ENCODE peak calls at places on chromosomes 6 and 20, in six cellular contexts. O, K, R, B, Z and V are unnamed samples.

GRCh38 chr20:40293740-40294139 is 395.3 kb downstream of the MAFB start:
- DNase-seq in O (peak), K (no peak), B (no peak), Z (peak), R (no peak), V (no peak)

GRCh38 chr6:87730310-87730709 is 28.3 kb upstream of the AKIRIN2 start:
- DNase-seq in R (no peak), B (no peak), O (peak), Z (no peak), K (peak), V (no peak)

GRCh38 chr6:36442671-36443497 is at the start of the genes KCTD20 and PXT1:
- DNase-seq in K (peak), O (peak), R (peak), B (peak), Z (peak), V (peak)

GRCh38 chr6:49549691-49550412 is 616 bp upstream of the C6orf141 start:
- DNase-seq in Z (no peak), O (no peak), B (no peak), K (no peak), R (no peak), V (no peak)

GRCh38 chr6:145756170-145756662 is 20.9 kb upstream of the EPM2A start:
- DNase-seq in Z (peak), K (peak), O (peak), B (peak), R (no peak), V (no peak)

GRCh38 chr20:7094438-7094997 is 327.0 kb downstream of the BMP2 start:
- DNase-seq in O (peak), Z (peak), B (peak), R (peak), K (peak), V (peak)

GRCh38 chr6:16238057-16238657 is at the start of gene GMPR:
- DNase-seq in B (no peak), O (peak), K (peak), R (peak), Z (peak), V (peak)

GRCh38 chr20:33859157-33859695 is 48.1 kb downstream of the CHMP4B start:
- DNase-seq in R (no peak), K (no peak), Z (no peak), B (no peak), O (peak), V (no peak)

GRCh38 chr6:35318200-35318844 is 20.7 kb downstream of the DEF6 start:
- DNase-seq in O (peak), Z (peak), K (peak), R (no peak), B (no peak), V (peak)

DNA sequence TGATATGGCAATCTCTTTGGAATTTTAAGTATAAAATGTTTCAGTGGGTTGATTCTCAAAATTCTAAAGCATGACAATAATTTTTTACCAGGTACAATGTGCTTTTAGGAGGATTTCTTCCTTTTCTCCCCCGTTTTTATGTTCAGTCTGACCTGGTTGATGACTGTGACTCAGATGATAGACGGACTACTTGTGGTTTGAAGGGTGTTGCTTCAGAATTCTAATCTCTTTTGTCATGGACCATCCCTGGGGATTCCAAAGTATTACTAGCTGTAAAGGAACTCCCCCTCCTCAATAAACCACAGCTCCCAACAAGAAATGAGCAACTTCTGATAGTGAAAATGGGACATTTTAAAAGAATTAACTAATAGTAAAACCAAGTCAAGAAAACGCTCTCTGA is 34.9 kb upstream of the TNFAIP3 start:
- DNase-seq in Z (peak), B (no peak), R (peak), K (no peak), O (peak), V (no peak)
- TF ChIP-seq CTCF in Z (no peak), B (no peak), R (no peak), K (no peak), O (no peak), V (no peak)

GRCh38 chr6:133895573-133896343 is 6.8 kb downstream of the TCF21 start:
- DNase-seq in B (no peak), R (no peak), K (peak), O (peak), Z (peak), V (peak)
- TF ChIP-seq CTCF in B (no peak), R (no peak), K (peak), O (peak), Z (no peak), V (no peak)

DNA sequence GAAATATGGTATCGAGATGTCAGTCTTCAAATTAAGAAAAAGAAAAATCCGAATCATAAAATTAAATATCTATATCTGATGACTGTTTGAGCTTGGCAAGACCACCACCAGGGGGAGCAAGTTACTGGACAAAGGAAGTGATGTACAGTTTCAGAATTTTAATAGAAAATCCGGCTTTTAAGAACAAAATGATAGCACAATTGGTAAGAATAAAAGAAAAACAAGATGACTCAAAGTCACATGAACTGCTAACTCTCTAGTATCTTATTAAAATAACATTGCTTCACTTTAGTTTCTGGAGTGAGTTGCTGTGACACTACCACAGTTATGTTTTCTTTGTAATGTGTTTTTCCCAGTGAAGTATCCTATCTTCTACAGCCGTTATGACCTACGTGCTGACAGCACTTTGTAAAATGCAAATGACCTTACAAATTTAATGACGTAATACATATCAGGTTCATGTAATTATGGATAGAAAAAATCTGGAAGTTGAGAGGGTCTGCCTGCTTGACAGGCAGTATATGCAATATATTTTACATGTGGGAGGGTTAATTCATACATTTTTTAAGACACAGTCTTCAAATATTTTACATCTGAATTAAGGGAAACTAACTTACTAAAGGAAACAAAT is 405.3 kb upstream of the HS3ST5 start:
- DNase-seq in R (peak), O (peak), B (peak), K (peak), Z (peak), V (peak)
- TF ChIP-seq CTCF in R (peak), O (peak), B (peak), K (peak), Z (peak), V (peak)

GRCh38 chr6:153787341-153787606 is 251.8 kb upstream of the OPRM1 start:
- DNase-seq in B (no peak), Z (no peak), O (no peak), K (peak), R (no peak), V (no peak)

GRCh38 chr6:153790881-153791473 is 248.1 kb upstream of the OPRM1 start:
- DNase-seq in R (peak), O (peak), Z (peak), K (peak), B (no peak), V (no peak)

GRCh38 chr6:153790048-153790447 is 249.0 kb upstream of the OPRM1 start:
- DNase-seq in K (peak), O (peak), Z (peak), B (peak), R (peak), V (no peak)
- TF ChIP-seq CTCF in K (peak), O (no peak), Z (no peak), B (no peak), R (peak), V (no peak)

DNA sequence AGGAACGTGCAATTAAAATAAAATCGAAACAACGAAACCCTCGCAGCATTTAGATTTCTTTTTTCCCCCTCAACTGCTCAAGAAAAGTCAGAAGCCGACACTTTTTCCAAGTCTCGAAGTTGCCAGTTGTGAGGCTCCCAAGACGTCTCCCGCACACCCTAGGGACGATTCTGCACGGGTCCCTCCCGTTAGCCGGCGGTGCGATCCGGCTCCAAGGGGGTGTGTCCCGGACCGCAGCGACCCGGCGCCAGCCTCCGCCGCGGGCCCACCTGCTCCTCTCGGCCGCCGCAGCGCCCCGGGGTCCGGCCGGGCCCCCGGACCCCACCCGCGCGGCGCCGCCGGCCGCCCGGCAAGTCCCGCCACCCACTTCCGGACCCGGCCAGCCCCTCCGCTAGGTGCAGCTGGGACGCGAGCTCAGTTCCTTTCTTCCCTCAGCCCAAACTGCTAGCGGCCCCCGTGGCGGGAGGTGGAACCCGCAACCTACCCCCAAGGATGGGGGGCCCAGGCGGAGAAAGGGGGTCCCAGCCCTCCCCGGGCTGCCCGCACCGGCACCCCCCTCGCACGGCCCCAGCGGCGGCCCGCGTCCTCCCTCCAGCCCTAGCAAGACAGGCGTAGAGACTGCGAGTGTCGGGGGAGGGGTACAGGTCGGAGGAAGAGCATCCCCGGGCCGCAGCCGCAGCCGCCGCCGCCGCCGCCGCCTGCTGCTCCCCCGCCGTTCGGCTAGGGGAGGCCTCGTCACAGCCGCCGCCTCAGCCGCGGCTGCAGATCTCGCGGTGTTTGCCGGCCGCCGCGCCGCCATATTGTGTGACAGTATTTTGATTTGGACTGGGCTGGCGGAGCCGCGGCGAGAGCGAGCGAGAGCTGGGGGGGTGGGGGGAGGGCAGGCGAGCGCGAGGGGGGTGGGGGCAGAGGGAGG is 514 bp upstream of the TAB2 start:
- DNase-seq in R (peak), O (peak), B (peak), Z (peak), K (peak), V (peak)
- TF ChIP-seq CTCF in R (no peak), O (no peak), B (no peak), Z (peak), K (no peak), V (no peak)

GRCh38 chr6:31115941-31116560 is 1.5 kb downstream of the PSORS1C1 start:
- DNase-seq in B (no peak), O (no peak), K (no peak), Z (no peak), R (no peak), V (no peak)
- TF ChIP-seq CTCF in B (no peak), O (no peak), K (no peak), Z (no peak), R (no peak), V (no peak)

GRCh38 chr6:103122766-103123601 is 1729.5 kb downstream of the GRIK2 start:
- DNase-seq in O (peak), Z (peak), R (peak), B (no peak), K (peak), V (peak)
- TF ChIP-seq CTCF in O (no peak), Z (no peak), R (peak), B (peak), K (peak), V (peak)